ENCODE peak calls at places on chromosome 13, in six cellular contexts. R is activated CD4-positive, alpha-beta T cell treated with anti-CD3 and anti-CD28 coated beads for 1 hour; U is OCI-M1; I is cardiac muscle cell; P is neuronal stem cell; G is NAMALWA. Q is an unnamed sample.

GRCh38 chr13:113074401-113074800 is 31.2 kb upstream of the F7 start:
- DNase-seq in P (no peak), I (no peak), U (no peak), G (no peak), R (no peak), Q (no peak)

GRCh38 chr13:105991622-105992254 is 543.7 kb downstream of the EFNB2 start:
- DNase-seq in R (no peak), U (peak; percentile 26), G (no peak), P (no peak), I (peak; percentile 82), Q (no peak)

GRCh38 chr13:95254341-95254740 is 46.9 kb downstream of the ABCC4 start:
- DNase-seq in I (no peak), R (no peak), P (no peak), U (no peak), G (no peak), Q (no peak)

GRCh38 chr13:79434578-79434977 is 28.5 kb upstream of the RBM26 start:
- DNase-seq in G (no peak), I (peak; percentile 56), R (no peak), P (no peak), U (no peak), Q (no peak)

GRCh38 chr13:76293346-76293745 is 592.9 kb downstream of the KCTD12 start:
- DNase-seq in P (no peak), G (no peak), R (no peak), I (peak; percentile 81), U (no peak), Q (no peak)

GRCh38 chr13:42279080-42279479 is 7.1 kb downstream of the AKAP11 start:
- DNase-seq in U (no peak), R (no peak), I (no peak), G (no peak), P (no peak), Q (no peak)

GRCh38 chr13:47809411-47809810 is 191.7 kb downstream of the SUCLA2 start:
- DNase-seq in U (no peak), R (no peak), P (no peak), G (no peak), I (no peak), Q (no peak)

GRCh38 chr13:35600137-35600536 is 123.6 kb upstream of the MAB21L1 start:
- DNase-seq in I (no peak), G (no peak), U (no peak), R (no peak), P (no peak), Q (no peak)

GRCh38 chr13:109345433-109345941 is 440.9 kb downstream of the IRS2 start:
- DNase-seq in R (no peak), U (no peak), P (no peak), G (no peak), I (peak; percentile 13), Q (no peak)

GRCh38 chr13:102774596-102775375 is 1.2 kb upstream of the TEX30 start:
- DNase-seq in R (no peak), G (no peak), P (no peak), I (no peak), U (peak; percentile 63), Q (no peak)

GRCh38 chr13:113353254-113353653 is 10.7 kb downstream of the GRTP1 start:
- DNase-seq in I (no peak), G (no peak), P (no peak), U (no peak), R (no peak), Q (no peak)

GRCh38 chr13:57191667-57192066 is 24.7 kb downstream of the PRR20E start:
- DNase-seq in P (no peak), U (no peak), R (no peak), G (no peak), I (no peak), Q (no peak)

GRCh38 chr13:26589754-26590153 is 32.3 kb downstream of the WASF3 start:
- DNase-seq in I (peak; percentile 45), P (no peak), U (peak; percentile 2), R (no peak), G (no peak), Q (no peak)

GRCh38 chr13:34926513-34926912 is 15.6 kb upstream of the NBEA start:
- DNase-seq in P (no peak), U (peak; percentile 16), G (peak; percentile 42), I (peak; percentile 75), R (no peak), Q (no peak)

GRCh38 chr13:50167224-50167947 is 152.1 kb downstream of the KCNRG start:
- DNase-seq in I (no peak), R (no peak), G (peak; percentile 11), U (no peak), P (no peak), Q (no peak)

GRCh38 chr13:26653310-26653709 is 95.8 kb downstream of the WASF3 start:
- DNase-seq in I (peak; percentile 8), P (no peak), R (no peak), U (no peak), G (no peak), Q (no peak)

GRCh38 chr13:39329182-39329639 is 273.8 kb downstream of the LHFPL6 start:
- DNase-seq in U (no peak), G (no peak), R (no peak), I (peak; percentile 45), P (no peak), Q (no peak)